ENCODE peak calls at places on chromosomes 6 and 20, in ten cellular contexts. H, P, O, T, I, N, E, G, Y and C are unnamed samples.

GRCh38 chr6:25138024-25138696 is 141.0 kb upstream of the CARMIL1 start:
- DNase-seq in H (peak), P (peak), O (peak), T (no peak), I (peak), N (peak), E (no peak), G (peak), Y (no peak), C (no peak)

GRCh38 chr20:10922941-10923340 is 249.1 kb upstream of the JAG1 start:
- DNase-seq in H (no peak), P (no peak), O (no peak), T (no peak), I (peak), N (peak), E (no peak), G (no peak), Y (no peak), C (no peak)

GRCh38 chr6:128919412-128919811 is 36.5 kb downstream of the LAMA2 start:
- DNase-seq in H (no peak), P (no peak), O (no peak), T (no peak), I (no peak), N (no peak), E (no peak), G (no peak), Y (no peak), C (no peak)

GRCh38 chr20:49809803-49810359 is 2.7 kb upstream of the SLC9A8 start:
- DNase-seq in H (no peak), P (no peak), O (no peak), T (no peak), I (no peak), N (no peak), E (no peak), G (no peak), Y (no peak), C (no peak)

GRCh38 chr20:46362931-46363872 is 43.2 kb downstream of the ELMO2 start:
- DNase-seq in H (no peak), P (no peak), O (no peak), T (no peak), I (no peak), N (peak), E (no peak), G (no peak), Y (no peak), C (no peak)

GRCh38 chr20:54350415-54350814 is 125.0 kb upstream of the DOK5 start:
- DNase-seq in H (no peak), P (no peak), O (no peak), T (no peak), I (no peak), N (no peak), E (no peak), G (no peak), Y (no peak), C (no peak)

GRCh38 chr6:92715991-92716390 is 703.4 kb downstream of the EPHA7 start:
- DNase-seq in H (no peak), P (no peak), O (no peak), T (no peak), I (no peak), N (peak), E (no peak), G (no peak), Y (no peak), C (no peak)

GRCh38 chr6:100202417-100203194 is 208.6 kb upstream of the MCHR2 start:
- DNase-seq in H (no peak), P (peak), O (no peak), T (no peak), I (peak), N (peak), E (no peak), G (no peak), Y (no peak), C (no peak)

GRCh38 chr6:47485083-47485482 is 7.5 kb downstream of the CD2AP start:
- DNase-seq in H (no peak), P (no peak), O (no peak), T (no peak), I (no peak), N (no peak), E (no peak), G (no peak), Y (no peak), C (no peak)

GRCh38 chr6:107419747-107420146 is 39.6 kb downstream of the PDSS2 start:
- DNase-seq in H (no peak), P (no peak), O (no peak), T (peak), I (no peak), N (no peak), E (no peak), G (no peak), Y (no peak), C (no peak)

GRCh38 chr6:24660100-24660499 is 6.6 kb downstream of the TDP2 start:
- DNase-seq in H (no peak), P (no peak), O (no peak), T (no peak), I (no peak), N (no peak), E (no peak), G (no peak), Y (no peak), C (no peak)

GRCh38 chr20:25061821-25062530 is 4.0 kb upstream of the ACSS1 start:
- DNase-seq in H (no peak), P (no peak), O (no peak), T (no peak), I (no peak), N (no peak), E (no peak), G (no peak), Y (no peak), C (no peak)

GRCh38 chr20:62602550-62602949 is 39.8 kb upstream of the SLCO4A1 start:
- DNase-seq in H (no peak), P (no peak), O (no peak), T (no peak), I (peak), N (no peak), E (peak), G (no peak), Y (no peak), C (no peak)

GRCh38 chr6:34513628-34514027 is 42.5 kb downstream of the SPDEF start:
- DNase-seq in H (no peak), P (no peak), O (no peak), T (peak), I (no peak), N (no peak), E (peak), G (no peak), Y (no peak), C (no peak)

GRCh38 chr20:43914286-43914685 is 366 bp upstream of the TOX2 start:
- DNase-seq in H (no peak), P (no peak), O (no peak), T (peak), I (no peak), N (no peak), E (no peak), G (no peak), Y (no peak), C (no peak)

GRCh38 chr20:43416591-43417228 is 41.0 kb upstream of the SRSF6 start:
- DNase-seq in H (no peak), P (no peak), O (no peak), T (no peak), I (no peak), N (no peak), E (no peak), G (no peak), Y (no peak), C (no peak)

GRCh38 chr6:12516070-12516469 is 200.5 kb upstream of the PHACTR1 start:
- DNase-seq in H (no peak), P (no peak), O (no peak), T (no peak), I (no peak), N (peak), E (no peak), G (no peak), Y (no peak), C (no peak)

GRCh38 chr6:141734441-141734840 is 398.3 kb upstream of the GJE1 start:
- DNase-seq in H (no peak), P (no peak), O (no peak), T (no peak), I (no peak), N (no peak), E (no peak), G (no peak), Y (no peak), C (no peak)

GRCh38 chr6:127811939-127812338 is 88.9 kb downstream of the THEMIS start:
- DNase-seq in H (no peak), P (no peak), O (no peak), T (peak), I (no peak), N (no peak), E (no peak), G (no peak), Y (no peak), C (no peak)

GRCh38 chr20:23782366-23782983 is 31.7 kb upstream of the CST1 start:
- DNase-seq in H (no peak), P (peak), O (no peak), T (peak), I (peak), N (peak), E (no peak), G (peak), Y (peak), C (peak)

GRCh38 chr6:25232478-25232877 is 46.7 kb upstream of the CARMIL1 start:
- DNase-seq in H (no peak), P (no peak), O (no peak), T (peak), I (no peak), N (no peak), E (no peak), G (no peak), Y (no peak), C (no peak)

GRCh38 chr20:45223136-45223535 is 2.0 kb downstream of the SEMG2 start:
- DNase-seq in H (no peak), P (no peak), O (no peak), T (peak), I (no peak), N (no peak), E (no peak), G (no peak), Y (no peak), C (no peak)

GRCh38 chr6:136699358-136699757 is 92.9 kb downstream of the MAP3K5 start:
- DNase-seq in H (no peak), P (no peak), O (no peak), T (no peak), I (no peak), N (no peak), E (no peak), G (no peak), Y (no peak), C (no peak)

GRCh38 chr20:23626040-23626620 is 11.6 kb downstream of the CST3 start:
- DNase-seq in H (no peak), P (peak), O (no peak), T (no peak), I (no peak), N (peak), E (no peak), G (no peak), Y (no peak), C (no peak)

GRCh38 chr20:723756-724155 is 44.5 kb downstream of the SLC52A3 start:
- DNase-seq in H (no peak), P (no peak), O (no peak), T (peak), I (no peak), N (no peak), E (no peak), G (no peak), Y (peak), C (no peak)

GRCh38 chr20:49724637-49725606 is 11.2 kb upstream of the B4GALT5 start:
- DNase-seq in H (no peak), P (no peak), O (no peak), T (no peak), I (no peak), N (peak), E (peak), G (no peak), Y (no peak), C (peak)

GRCh38 chr6:122289721-122290501 is 109.5 kb upstream of the HSF2 start:
- DNase-seq in H (peak), P (no peak), O (no peak), T (peak), I (peak), N (peak), E (no peak), G (peak), Y (no peak), C (peak)